ENCODE peak calls at places on chromosomes 3 and 15, in ten cellular contexts. G, D, O, N, F, W, Y, C, H and P are unnamed samples.

GRCh38 chr3:4413467-4413866 is 53.6 kb downstream of the SUMF1 start:
- DNase-seq in G (no peak), D (no peak), O (no peak), N (peak; percentile 70), F (peak; percentile 59), W (peak; percentile 59), Y (no peak), C (no peak), H (no peak), P (no peak)

GRCh38 chr3:33062814-33063346 is 34.1 kb downstream of the GLB1 start:
- DNase-seq in G (no peak), D (no peak), O (no peak), N (no peak), F (no peak), W (no peak), Y (no peak), C (no peak), H (no peak), P (no peak)

GRCh38 chr3:119529883-119530282 is 29.5 kb downstream of the CD80 start:
- DNase-seq in G (no peak), D (no peak), O (no peak), N (peak; percentile 1), F (no peak), W (peak; percentile 58), Y (no peak), C (no peak), H (no peak), P (no peak)

GRCh38 chr3:194166682-194167479 is 30.9 kb downstream of the HES1 start:
- DNase-seq in G (peak; percentile 68), D (no peak), O (no peak), N (no peak), F (no peak), W (peak; percentile 8), Y (no peak), C (peak; percentile 30), H (no peak), P (no peak)

GRCh38 chr3:138889792-138890191 is 55.1 kb upstream of the PIK3CB start:
- DNase-seq in G (no peak), D (no peak), O (no peak), N (no peak), F (no peak), W (no peak), Y (no peak), C (no peak), H (no peak), P (no peak)

GRCh38 chr3:138694287-138695007 is 85.9 kb downstream of the FAIM start:
- DNase-seq in G (no peak), D (no peak), O (no peak), N (peak; percentile 88), F (no peak), W (peak; percentile 91), Y (no peak), C (no peak), H (no peak), P (no peak)

GRCh38 chr15:92621972-92622533 is 33.5 kb downstream of the FAM174B start:
- DNase-seq in G (no peak), D (no peak), O (peak; percentile 34), N (no peak), F (no peak), W (no peak), Y (no peak), C (no peak), H (no peak), P (no peak)

GRCh38 chr3:5006755-5007202 is 27.5 kb downstream of the BHLHE40 start:
- DNase-seq in G (no peak), D (peak; percentile 19), O (no peak), N (peak; percentile 60), F (no peak), W (peak; percentile 32), Y (no peak), C (no peak), H (no peak), P (no peak)

GRCh38 chr15:50181983-50182232 is at the start of gene SLC27A2:
- DNase-seq in G (peak; percentile 86), D (no peak), O (peak; percentile 76), N (no peak), F (no peak), W (no peak), Y (no peak), C (no peak), H (peak; percentile 70), P (no peak)

GRCh38 chr3:122689587-122689986 is 8.9 kb downstream of the PARP14 start:
- DNase-seq in G (no peak), D (no peak), O (no peak), N (no peak), F (no peak), W (peak; percentile 17), Y (no peak), C (no peak), H (no peak), P (no peak)

GRCh38 chr3:127419140-127419539 is 131.3 kb upstream of the PRR20G start:
- DNase-seq in G (no peak), D (no peak), O (no peak), N (no peak), F (no peak), W (no peak), Y (no peak), C (no peak), H (no peak), P (no peak)

GRCh38 chr3:57577786-57578185 is 19.4 kb downstream of the ARF4 start:
- DNase-seq in G (no peak), D (no peak), O (no peak), N (no peak), F (no peak), W (no peak), Y (no peak), C (no peak), H (no peak), P (no peak)

GRCh38 chr15:94235041-94235440 is 3.7 kb downstream of the MCTP2 start:
- DNase-seq in G (no peak), D (no peak), O (no peak), N (no peak), F (no peak), W (no peak), Y (no peak), C (no peak), H (no peak), P (no peak)
- H3K4me3 ChIP-seq in G (no peak overlapping the region), D (no peak overlapping the region), O (no peak overlapping the region), N (no peak overlapping the region), F (no peak overlapping the region), W (no peak overlapping the region), Y (no peak overlapping the region), C (no peak overlapping the region), H (no peak overlapping the region), P (no peak overlapping the region)

GRCh38 chr3:107718547-107718946 is 195.8 kb downstream of the BBX start:
- DNase-seq in G (no peak), D (no peak), O (no peak), N (no peak), F (no peak), W (no peak), Y (no peak), C (no peak), H (no peak), P (no peak)
- H3K4me3 ChIP-seq in G (no peak overlapping the region), D (no peak overlapping the region), O (no peak overlapping the region), N (no peak overlapping the region), F (no peak overlapping the region), W (no peak overlapping the region), Y (no peak overlapping the region), C (no peak overlapping the region), H (no peak overlapping the region), P (no peak overlapping the region)

GRCh38 chr3:102059145-102059943 is 210.0 kb downstream of the NFKBIZ start:
- DNase-seq in G (no peak), D (peak; percentile 24), O (no peak), N (no peak), F (no peak), W (no peak), Y (no peak), C (no peak), H (peak; percentile 46), P (no peak)
- H3K4me3 ChIP-seq in G (no peak overlapping the region), D (no peak overlapping the region), O (no peak overlapping the region), N (no peak overlapping the region), F (no peak overlapping the region), W (no peak overlapping the region), Y (no peak overlapping the region), C (no peak overlapping the region), H (no peak overlapping the region), P (no peak overlapping the region)

GRCh38 chr3:63135362-63135761 is 142.7 kb upstream of the SYNPR start:
- DNase-seq in G (no peak), D (no peak), O (no peak), N (no peak), F (no peak), W (no peak), Y (no peak), C (no peak), H (no peak), P (no peak)
- H3K4me3 ChIP-seq in G (no peak overlapping the region), D (no peak overlapping the region), O (no peak overlapping the region), N (no peak overlapping the region), F (no peak overlapping the region), W (no peak overlapping the region), Y (no peak overlapping the region), C (no peak overlapping the region), H (no peak overlapping the region), P (no peak overlapping the region)